ENCODE peak calls at places on chromosome 12, in six cellular contexts. I is mammary epithelial cell, N is thoracic aorta, O is uterus, B is spleen, A is adrenal gland. H is an unnamed sample.
A peak's percentile ranks its signal among the peaks of the same experiment; 100 is the strongest.

GRCh38 chr12:107372229-107372658 is 278.9 kb upstream of the CRY1 start:
- DNase-seq in I (peak; percentile 89), N (no peak), O (no peak), B (no peak), A (no peak), H (no peak)

GRCh38 chr12:76646366-76646765 is 86.8 kb upstream of the OSBPL8 start:
- DNase-seq in I (no peak), N (no peak), O (no peak), B (no peak), A (no peak), H (no peak)

GRCh38 chr12:49049566-49050224 is 10.9 kb downstream of the KMT2D start:
- DNase-seq in I (no peak), N (no peak), O (no peak), B (peak; percentile 41), A (no peak), H (no peak)

GRCh38 chr12:106074706-106075392 is 63.9 kb downstream of the NUAK1 start:
- DNase-seq in I (no peak), N (no peak), O (peak; percentile 69), B (no peak), A (no peak), H (no peak)

GRCh38 chr12:130829391-130830245 is 9.4 kb downstream of the STX2 start:
- DNase-seq in I (no peak), N (no peak), O (no peak), B (no peak), A (peak; percentile 45), H (no peak)

GRCh38 chr12:122517877-122518276 is 8.9 kb downstream of the RSRC2 start:
- DNase-seq in I (peak; percentile 84), N (no peak), O (no peak), B (no peak), A (peak; percentile 85), H (no peak)

GRCh38 chr12:2675776-2676175 is 119.0 kb upstream of the FKBP4 start:
- DNase-seq in I (no peak), N (no peak), O (no peak), B (no peak), A (peak; percentile 24), H (no peak)

GRCh38 chr12:62332598-62332997 is 72.4 kb downstream of the USP15 start:
- DNase-seq in I (peak; percentile 57), N (no peak), O (no peak), B (no peak), A (no peak), H (no peak)

GRCh38 chr12:3129301-3130052 is 52.3 kb downstream of the TSPAN9 start:
- DNase-seq in I (peak; percentile 78), N (no peak), O (no peak), B (no peak), A (no peak), H (no peak)

GRCh38 chr12:128969480-128970055 is 116.3 kb downstream of the GLT1D1 start:
- DNase-seq in I (no peak), N (no peak), O (no peak), B (no peak), A (peak; percentile 65), H (peak; percentile 69)

GRCh38 chr12:6141048-6141447 is 16.6 kb upstream of the VWF start:
- DNase-seq in I (no peak), N (no peak), O (no peak), B (no peak), A (peak; percentile 79), H (peak; percentile 60)

GRCh38 chr12:90250766-90251165 is 542.1 kb upstream of the ATP2B1 start:
- DNase-seq in I (no peak), N (no peak), O (peak; percentile 13), B (no peak), A (no peak), H (no peak)

GRCh38 chr12:45426294-45426693 is 210.4 kb downstream of the ANO6 start:
- DNase-seq in I (no peak), N (no peak), O (no peak), B (no peak), A (no peak), H (no peak)

GRCh38 chr12:83261998-83262397 is 575.3 kb downstream of the TMTC2 start:
- DNase-seq in I (no peak), N (no peak), O (no peak), B (no peak), A (no peak), H (no peak)

GRCh38 chr12:95790912-95791849 is 617 bp upstream of the NTN4 start:
- DNase-seq in I (peak; percentile 39), N (no peak), O (no peak), B (peak; percentile 77), A (peak; percentile 53), H (peak; percentile 82)

GRCh38 chr12:11716794-11717532 is 67.5 kb downstream of the ETV6 start:
- DNase-seq in I (no peak), N (no peak), O (no peak), B (no peak), A (peak; percentile 74), H (no peak)

GRCh38 chr12:116152268-116152667 is 125.2 kb downstream of the MED13L start:
- DNase-seq in I (no peak), N (no peak), O (no peak), B (no peak), A (no peak), H (no peak)

GRCh38 chr12:122203301-122203967 is at the start of gene B3GNT4:
- DNase-seq in I (peak; percentile 71), N (no peak), O (no peak), B (peak; percentile 86), A (peak; percentile 78), H (peak; percentile 88)

GRCh38 chr12:4221157-4221556 is 52.4 kb upstream of the CCND2 start:
- DNase-seq in I (peak; percentile 60), N (no peak), O (no peak), B (no peak), A (no peak), H (no peak)

GRCh38 chr12:89817501-89818226 is 109.0 kb upstream of the ATP2B1 start:
- DNase-seq in I (no peak), N (no peak), O (no peak), B (no peak), A (no peak), H (no peak)

GRCh38 chr12:3313655-3314305 is 177.2 kb upstream of the PRMT8 start:
- DNase-seq in I (no peak), N (no peak), O (no peak), B (no peak), A (no peak), H (no peak)

GRCh38 chr12:121060149-121061001 is 21.3 kb upstream of the OASL start:
- DNase-seq in I (no peak), N (no peak), O (no peak), B (peak; percentile 85), A (peak; percentile 75), H (no peak)

GRCh38 chr12:68267892-68268396 is 14.5 kb upstream of the IL22 start:
- DNase-seq in I (peak; percentile 73), N (no peak), O (no peak), B (no peak), A (no peak), H (no peak)

GRCh38 chr12:128747441-128747840 is 76.3 kb downstream of the SLC15A4 start:
- DNase-seq in I (no peak), N (no peak), O (no peak), B (no peak), A (no peak), H (no peak)

GRCh38 chr12:67545298-67545697 is 103.2 kb upstream of the DYRK2 start:
- DNase-seq in I (no peak), N (no peak), O (no peak), B (no peak), A (no peak), H (no peak)

GRCh38 chr12:1838223-1838993 is 18.0 kb downstream of the LRTM2 start:
- DNase-seq in I (no peak), N (no peak), O (no peak), B (peak; percentile 59), A (no peak), H (peak; percentile 46)

GRCh38 chr12:11769723-11770514 is 120.4 kb downstream of the ETV6 start:
- DNase-seq in I (no peak), N (no peak), O (no peak), B (no peak), A (no peak), H (no peak)

GRCh38 chr12:88310666-88311065 is 168.6 kb downstream of the TMTC3 start:
- DNase-seq in I (no peak), N (no peak), O (no peak), B (peak; percentile 49), A (peak; percentile 52), H (no peak)

GRCh38 chr12:94033112-94033511 is 115.3 kb upstream of the PLXNC1 start:
- DNase-seq in I (no peak), N (no peak), O (no peak), B (no peak), A (no peak), H (no peak)

DNA sequence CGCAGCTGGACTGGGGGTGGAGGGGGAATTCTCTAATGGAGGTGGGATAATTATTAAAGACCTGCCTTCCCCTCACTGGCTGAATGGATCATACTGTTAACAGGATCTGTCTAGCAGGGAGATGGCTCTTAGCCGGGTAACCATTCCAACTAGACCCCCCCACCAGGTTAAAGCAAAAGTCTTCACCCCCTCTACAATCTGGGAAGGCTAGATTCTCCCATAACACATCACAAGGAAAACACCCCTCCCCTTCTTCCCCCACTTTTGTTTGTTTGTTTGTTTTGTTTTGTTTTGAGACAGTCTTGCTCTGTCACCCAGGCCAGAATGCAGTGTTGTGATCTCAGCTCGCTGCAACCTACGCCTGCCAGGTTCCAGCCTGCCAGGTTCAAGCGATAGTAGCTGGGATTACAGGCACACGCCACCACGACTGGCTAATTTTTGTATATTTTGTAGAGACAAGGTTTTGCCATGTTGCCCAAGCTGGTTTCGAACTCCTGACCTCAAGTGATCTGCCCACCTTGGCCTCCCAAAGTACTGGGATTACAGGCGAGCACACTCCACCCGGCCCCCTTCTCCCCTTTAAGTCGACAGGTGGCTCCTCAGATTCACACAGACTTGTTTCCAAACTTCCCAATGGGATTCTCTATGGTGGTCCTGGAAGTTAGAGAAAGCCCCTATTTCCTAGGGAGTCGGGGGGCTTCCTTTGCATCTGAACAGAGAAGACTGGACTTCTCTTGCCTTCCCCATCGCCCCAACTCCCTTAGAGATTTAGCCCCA is 3.5 kb upstream of the BAZ2A start:
- DNase-seq in I (no peak), N (no peak), O (no peak), B (no peak), A (no peak), H (no peak)
- TF ChIP-seq CTCF in I (no peak), N (no peak), O (no peak), B (no peak), A (no peak), H (no peak)

DNA sequence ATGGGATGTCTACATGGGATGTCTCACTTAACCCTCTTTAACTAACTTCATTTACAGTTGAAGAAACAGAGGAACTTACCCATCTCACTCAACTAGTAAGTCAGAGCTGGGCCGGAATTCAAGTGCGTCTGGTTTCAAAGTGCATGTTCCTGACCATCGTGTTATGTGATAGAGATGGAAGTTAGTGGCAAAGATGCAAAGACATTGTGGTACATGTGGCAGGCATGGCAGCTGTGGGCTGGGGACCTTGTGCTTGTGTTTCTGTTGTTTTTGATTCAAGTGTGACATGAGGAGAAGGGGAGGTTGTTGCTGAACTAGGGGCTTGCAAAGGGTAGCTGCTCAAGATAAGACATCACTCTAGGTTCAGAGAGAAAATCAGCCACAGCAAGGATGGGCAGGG is 2.3 kb upstream of the KRT74 start:
- DNase-seq in I (no peak), N (no peak), O (no peak), B (peak; percentile 32), A (no peak), H (peak; percentile 12)
- H3K4me1 ChIP-seq in I (peaks cover 29% of the 10 kb centered on the region), N (no peaks in the 10 kb centered on the region), O (no peaks in the 10 kb centered on the region), B (no peaks in the 10 kb centered on the region), A (no peaks in the 10 kb centered on the region), H (no peaks in the 10 kb centered on the region)

GRCh38 chr12:53617700-53618099 is 8.5 kb downstream of the ATF7 start:
- DNase-seq in I (no peak), N (no peak), O (no peak), B (no peak), A (no peak), H (no peak)
- H3K27ac ChIP-seq in I (no peak overlapping the region), N (peak overlapping the region; percentile 63), O (peak overlapping the region; percentile 47), B (peak overlapping the region; percentile 82), A (no peak overlapping the region), H (peak overlapping the region; percentile 38)

GRCh38 chr12:39365364-39366001 is 77.4 kb downstream of the KIF21A start:
- DNase-seq in I (no peak), N (no peak), O (no peak), B (no peak), A (no peak), H (no peak)
- TF ChIP-seq CTCF in I (peak; percentile 33), N (no peak), O (no peak), B (no peak), A (peak; percentile 40), H (no peak)

H was measured in upper lobe of right lung.